ENCODE peak calls at places on chromosome 11, in seven cellular contexts. One of them, this sample, is unnamed.

GRCh38 chr11:25734592-25735211 is 597.2 kb upstream of the ANO3 start:
- DNase-seq in neural crest cell: no peak
- DNase-seq in psoas muscle: no peak
- DNase-seq in WTC11: no peak
- DNase-seq in CD8-positive, alpha-beta T cell: no peak
- DNase-seq in Calu3: peak
- DNase-seq in right atrium auricular region: no peak
- DNase-seq in this sample: peak

GRCh38 chr11:26188559-26188958 is 143.4 kb upstream of the ANO3 start:
- DNase-seq in neural crest cell: no peak
- DNase-seq in Calu3: no peak
- DNase-seq in WTC11: no peak
- DNase-seq in psoas muscle: no peak
- DNase-seq in right atrium auricular region: no peak
- DNase-seq in CD8-positive, alpha-beta T cell: no peak
- DNase-seq in this sample: peak

GRCh38 chr11:70099578-70100282 is 21.6 kb downstream of the ANO1 start:
- DNase-seq in neural crest cell: no peak
- DNase-seq in right atrium auricular region: no peak
- DNase-seq in Calu3: no peak
- DNase-seq in WTC11: no peak
- DNase-seq in psoas muscle: peak
- DNase-seq in CD8-positive, alpha-beta T cell: no peak
- DNase-seq in this sample: no peak

GRCh38 chr11:88338223-88338661 is 706 bp upstream of the CTSC start:
- DNase-seq in CD8-positive, alpha-beta T cell: no peak
- DNase-seq in WTC11: no peak
- DNase-seq in Calu3: peak
- DNase-seq in right atrium auricular region: peak
- DNase-seq in neural crest cell: no peak
- DNase-seq in psoas muscle: peak
- DNase-seq in this sample: peak

GRCh38 chr11:75429902-75430691 is 2.9 kb downstream of the KLHL35 start:
- DNase-seq in neural crest cell: peak
- DNase-seq in psoas muscle: peak
- DNase-seq in WTC11: peak
- DNase-seq in Calu3: peak
- DNase-seq in CD8-positive, alpha-beta T cell: peak
- DNase-seq in right atrium auricular region: no peak
- DNase-seq in this sample: peak

GRCh38 chr11:105000797-105001196 is 22.2 kb downstream of the CASP5 start:
- DNase-seq in psoas muscle: no peak
- DNase-seq in CD8-positive, alpha-beta T cell: peak
- DNase-seq in right atrium auricular region: no peak
- DNase-seq in neural crest cell: no peak
- DNase-seq in WTC11: peak
- DNase-seq in Calu3: no peak
- DNase-seq in this sample: peak

GRCh38 chr11:129536338-129536737 is 160.7 kb downstream of the BARX2 start:
- DNase-seq in psoas muscle: no peak
- DNase-seq in neural crest cell: no peak
- DNase-seq in CD8-positive, alpha-beta T cell: no peak
- DNase-seq in WTC11: no peak
- DNase-seq in Calu3: no peak
- DNase-seq in right atrium auricular region: no peak
- DNase-seq in this sample: peak

GRCh38 chr11:57637626-57638004 is 12.1 kb downstream of the YPEL4 start:
- DNase-seq in CD8-positive, alpha-beta T cell: no peak
- DNase-seq in right atrium auricular region: no peak
- DNase-seq in psoas muscle: peak
- DNase-seq in Calu3: no peak
- DNase-seq in neural crest cell: peak
- DNase-seq in WTC11: peak
- DNase-seq in this sample: no peak

GRCh38 chr11:97516688-97517087 is 1126.9 kb downstream of the JRKL start:
- DNase-seq in neural crest cell: no peak
- DNase-seq in right atrium auricular region: no peak
- DNase-seq in Calu3: no peak
- DNase-seq in psoas muscle: no peak
- DNase-seq in WTC11: no peak
- DNase-seq in CD8-positive, alpha-beta T cell: no peak
- DNase-seq in this sample: no peak

GRCh38 chr11:61532136-61533038 is 23.8 kb downstream of the LRRC10B start:
- DNase-seq in Calu3: peak
- DNase-seq in neural crest cell: peak
- DNase-seq in right atrium auricular region: no peak
- DNase-seq in CD8-positive, alpha-beta T cell: no peak
- DNase-seq in WTC11: peak
- DNase-seq in psoas muscle: no peak
- DNase-seq in this sample: peak

GRCh38 chr11:20477418-20478090 is 90.0 kb downstream of the PRMT3 start:
- DNase-seq in psoas muscle: no peak
- DNase-seq in Calu3: no peak
- DNase-seq in WTC11: no peak
- DNase-seq in right atrium auricular region: no peak
- DNase-seq in neural crest cell: no peak
- DNase-seq in CD8-positive, alpha-beta T cell: no peak
- DNase-seq in this sample: peak

GRCh38 chr11:85196955-85197354 is 430.2 kb downstream of the DLG2 start:
- DNase-seq in Calu3: no peak
- DNase-seq in CD8-positive, alpha-beta T cell: no peak
- DNase-seq in psoas muscle: no peak
- DNase-seq in neural crest cell: no peak
- DNase-seq in right atrium auricular region: no peak
- DNase-seq in WTC11: no peak
- DNase-seq in this sample: no peak
- TF ChIP-seq CTCF in Calu3: no peak
- TF ChIP-seq CTCF in CD8-positive, alpha-beta T cell: no peak
- TF ChIP-seq CTCF in psoas muscle: no peak
- TF ChIP-seq CTCF in neural crest cell: no peak
- TF ChIP-seq CTCF in right atrium auricular region: no peak
- TF ChIP-seq CTCF in WTC11: no peak
- TF ChIP-seq CTCF in this sample: no peak

GRCh38 chr11:10303558-10304363 is 1.1 kb upstream of the ADM start:
- DNase-seq in neural crest cell: no peak
- DNase-seq in WTC11: peak
- DNase-seq in right atrium auricular region: no peak
- DNase-seq in psoas muscle: peak
- DNase-seq in Calu3: peak
- DNase-seq in CD8-positive, alpha-beta T cell: no peak
- DNase-seq in this sample: peak

GRCh38 chr11:10302744-10303557 is 1.9 kb upstream of the ADM start:
- DNase-seq in right atrium auricular region: peak
- DNase-seq in neural crest cell: peak
- DNase-seq in WTC11: peak
- DNase-seq in psoas muscle: peak
- DNase-seq in Calu3: peak
- DNase-seq in CD8-positive, alpha-beta T cell: no peak
- DNase-seq in this sample: peak

GRCh38 chr11:10305262-10305963 is 540 bp downstream of the ADM start:
- DNase-seq in psoas muscle: peak
- DNase-seq in right atrium auricular region: no peak
- DNase-seq in Calu3: peak
- DNase-seq in neural crest cell: peak
- DNase-seq in WTC11: peak
- DNase-seq in CD8-positive, alpha-beta T cell: no peak
- DNase-seq in this sample: peak

GRCh38 chr11:10305964-10306918 is 1.4 kb downstream of the ADM start:
- DNase-seq in CD8-positive, alpha-beta T cell: no peak
- DNase-seq in right atrium auricular region: no peak
- DNase-seq in Calu3: peak
- DNase-seq in WTC11: peak
- DNase-seq in psoas muscle: peak
- DNase-seq in neural crest cell: peak
- DNase-seq in this sample: peak

GRCh38 chr11:10304495-10305261 is at the start of gene ADM:
- DNase-seq in neural crest cell: peak
- DNase-seq in right atrium auricular region: peak
- DNase-seq in CD8-positive, alpha-beta T cell: no peak
- DNase-seq in Calu3: peak
- DNase-seq in WTC11: peak
- DNase-seq in psoas muscle: peak
- DNase-seq in this sample: peak
- TF ChIP-seq CTCF in neural crest cell: peak
- TF ChIP-seq CTCF in right atrium auricular region: peak
- TF ChIP-seq CTCF in CD8-positive, alpha-beta T cell: peak
- TF ChIP-seq CTCF in Calu3: peak
- TF ChIP-seq CTCF in WTC11: peak
- TF ChIP-seq CTCF in psoas muscle: peak
- TF ChIP-seq CTCF in this sample: peak

GRCh38 chr11:102306048-102306575 is 11.2 kb upstream of the BIRC3 start:
- DNase-seq in Calu3: peak
- DNase-seq in psoas muscle: no peak
- DNase-seq in neural crest cell: no peak
- DNase-seq in right atrium auricular region: no peak
- DNase-seq in CD8-positive, alpha-beta T cell: no peak
- DNase-seq in WTC11: no peak
- DNase-seq in this sample: peak
- TF ChIP-seq CTCF in Calu3: peak
- TF ChIP-seq CTCF in psoas muscle: no peak
- TF ChIP-seq CTCF in neural crest cell: peak
- TF ChIP-seq CTCF in right atrium auricular region: no peak
- TF ChIP-seq CTCF in CD8-positive, alpha-beta T cell: no peak
- TF ChIP-seq CTCF in WTC11: no peak
- TF ChIP-seq CTCF in this sample: peak

DNA sequence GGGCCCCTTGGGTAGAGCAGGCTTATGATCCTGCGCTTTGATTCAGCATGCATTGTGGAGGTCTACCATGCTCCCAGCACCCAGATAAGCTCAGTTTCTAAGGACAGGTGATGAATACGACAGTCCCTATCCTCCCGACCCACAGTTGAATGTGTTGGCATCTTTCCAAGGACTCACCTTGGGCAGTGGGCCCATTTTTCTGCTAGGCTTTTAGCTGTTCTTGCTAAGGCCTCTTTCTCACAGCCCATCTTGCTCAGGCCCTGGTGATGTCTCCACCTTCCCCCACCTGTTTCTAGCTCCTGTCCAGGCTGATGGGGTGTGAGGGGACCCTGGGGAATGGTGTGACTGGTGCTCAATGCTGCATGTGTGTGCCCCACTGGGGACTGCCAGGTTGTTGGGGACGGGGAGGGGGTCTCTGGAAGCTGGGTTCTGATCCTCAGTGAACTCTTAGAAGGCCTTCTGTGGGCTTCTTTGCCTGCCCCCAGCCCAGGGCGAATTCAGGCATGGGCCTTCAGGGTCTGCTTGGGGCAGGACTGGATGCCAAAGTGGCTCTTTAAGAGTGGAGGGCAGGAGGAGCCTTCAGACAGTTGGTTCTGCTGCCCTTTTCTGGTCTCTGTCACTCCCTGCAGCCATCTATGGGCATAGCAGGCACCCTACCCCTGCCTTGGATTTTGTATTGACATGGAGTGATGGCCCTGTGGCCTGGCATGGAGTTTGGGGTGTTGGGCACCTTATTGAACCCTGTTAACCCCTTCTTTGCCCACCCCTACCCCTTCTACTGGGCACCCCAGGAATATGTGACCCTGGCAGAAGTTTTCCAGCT is 33.1 kb downstream of the PHLDB1 start:
- DNase-seq in right atrium auricular region: no peak
- DNase-seq in Calu3: peak
- DNase-seq in neural crest cell: no peak
- DNase-seq in psoas muscle: no peak
- DNase-seq in CD8-positive, alpha-beta T cell: no peak
- DNase-seq in WTC11: no peak
- DNase-seq in this sample: peak
- TF ChIP-seq CTCF in right atrium auricular region: no peak
- TF ChIP-seq CTCF in Calu3: no peak
- TF ChIP-seq CTCF in neural crest cell: no peak
- TF ChIP-seq CTCF in psoas muscle: peak
- TF ChIP-seq CTCF in CD8-positive, alpha-beta T cell: no peak
- TF ChIP-seq CTCF in WTC11: no peak
- TF ChIP-seq CTCF in this sample: peak

DNA sequence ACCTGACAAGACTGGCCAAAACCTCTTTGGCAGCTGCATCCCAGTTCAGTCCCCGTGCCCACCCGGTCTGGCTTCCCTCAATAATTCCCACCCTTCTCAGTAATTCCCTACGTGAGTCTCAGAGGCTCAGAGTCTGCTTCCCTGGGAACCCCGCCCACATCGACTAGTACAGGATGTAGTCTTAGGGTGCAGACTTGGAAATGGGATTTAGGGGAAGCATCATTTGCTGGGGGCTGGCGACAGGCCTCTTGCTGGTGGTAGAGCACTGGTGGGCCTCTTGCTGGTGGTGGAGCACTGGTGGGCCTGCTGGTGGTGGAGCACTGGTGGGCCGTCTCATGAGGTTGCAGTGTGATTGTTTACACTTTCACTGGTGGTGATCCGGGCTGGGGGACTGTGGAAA is 199.5 kb upstream of the B3GAT1 start:
- DNase-seq in neural crest cell: no peak
- DNase-seq in psoas muscle: no peak
- DNase-seq in WTC11: no peak
- DNase-seq in CD8-positive, alpha-beta T cell: no peak
- DNase-seq in Calu3: no peak
- DNase-seq in right atrium auricular region: no peak
- DNase-seq in this sample: no peak
- TF ChIP-seq CTCF in neural crest cell: no peak
- TF ChIP-seq CTCF in psoas muscle: no peak
- TF ChIP-seq CTCF in WTC11: no peak
- TF ChIP-seq CTCF in CD8-positive, alpha-beta T cell: no peak
- TF ChIP-seq CTCF in Calu3: no peak
- TF ChIP-seq CTCF in right atrium auricular region: no peak
- TF ChIP-seq CTCF in this sample: no peak

DNA sequence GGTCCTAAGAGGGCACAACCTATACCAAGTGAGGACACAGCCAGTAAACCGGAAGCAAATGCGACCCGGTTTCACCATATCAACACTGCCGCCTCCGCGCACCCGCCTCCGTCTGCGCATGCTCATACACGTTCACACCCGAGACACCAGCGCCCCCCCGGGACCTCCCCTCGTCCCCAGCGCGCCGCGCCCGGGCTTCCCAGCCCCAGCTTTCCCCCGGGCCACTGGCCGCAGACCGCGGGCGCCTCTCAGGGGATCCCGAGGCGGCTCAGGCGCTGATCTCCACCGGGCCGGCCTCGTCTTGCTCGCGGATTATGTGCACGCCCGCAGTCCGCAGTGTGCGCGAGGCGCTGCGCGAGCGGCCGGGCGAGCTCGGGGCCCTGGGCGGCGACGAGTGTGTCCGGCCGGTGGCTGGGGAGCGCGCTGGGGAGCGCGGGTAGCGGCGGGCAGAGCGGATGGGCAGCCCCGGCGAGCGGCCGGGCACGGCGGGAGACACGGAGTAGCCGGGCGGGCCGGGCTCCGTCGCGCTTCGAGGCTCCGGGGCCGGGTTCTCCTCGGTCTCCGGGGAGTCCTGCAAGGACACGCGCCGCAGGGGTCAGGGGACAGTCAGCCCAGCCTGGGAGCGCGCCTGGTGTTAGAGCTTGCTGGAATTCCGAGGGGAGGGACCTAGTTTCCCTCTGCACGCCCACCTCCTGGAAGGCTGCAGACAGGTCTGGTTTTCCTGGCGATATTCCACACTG is 2.0 kb downstream of the HEPN1 start:
- DNase-seq in right atrium auricular region: peak
- DNase-seq in CD8-positive, alpha-beta T cell: peak
- DNase-seq in Calu3: no peak
- DNase-seq in psoas muscle: peak
- DNase-seq in WTC11: peak
- DNase-seq in neural crest cell: peak
- DNase-seq in this sample: peak
- TF ChIP-seq CTCF in right atrium auricular region: peak
- TF ChIP-seq CTCF in CD8-positive, alpha-beta T cell: no peak
- TF ChIP-seq CTCF in Calu3: no peak
- TF ChIP-seq CTCF in psoas muscle: no peak
- TF ChIP-seq CTCF in WTC11: no peak
- TF ChIP-seq CTCF in neural crest cell: no peak
- TF ChIP-seq CTCF in this sample: no peak

This sample was measured in epithelial cell of esophagus.